ENCODE peak calls at places on chromosomes 7 and 10, in five cellular contexts. A, Y, Z, F and P are unnamed samples.

GRCh38 chr10:44439845-44440244 is 54.9 kb upstream of the CXCL12 start:
- DNase-seq in A (no peak), Y (no peak), Z (no peak), F (no peak), P (no peak)

GRCh38 chr10:31620236-31621151 is 301.5 kb downstream of the ZEB1 start:
- DNase-seq in A (no peak), Y (peak), Z (peak), F (peak), P (no peak)

GRCh38 chr7:135385209-135385608 is 124.7 kb downstream of the CNOT4 start:
- DNase-seq in A (peak), Y (peak), Z (peak), F (peak), P (no peak)

GRCh38 chr7:5636446-5636835 is 145.0 kb downstream of the RNF216 start:
- DNase-seq in A (no peak), Y (no peak), Z (no peak), F (no peak), P (no peak)

GRCh38 chr7:112453505-112454171 is 3.4 kb downstream of the IFRD1 start:
- DNase-seq in A (peak), Y (no peak), Z (peak), F (peak), P (no peak)

GRCh38 chr7:101173752-101174244 is 6.3 kb downstream of the NAT16 start:
- DNase-seq in A (peak), Y (no peak), Z (no peak), F (peak), P (no peak)

GRCh38 chr10:93261961-93262610 is 188.4 kb downstream of the CYP26A1 start:
- DNase-seq in A (peak), Y (no peak), Z (no peak), F (peak), P (peak)

GRCh38 chr10:13351340-13351915 is 3.3 kb upstream of the SEPHS1 start:
- DNase-seq in A (no peak), Y (no peak), Z (no peak), F (no peak), P (no peak)

GRCh38 chr10:44984671-44985101 is 6.1 kb upstream of the DEPP1 start:
- DNase-seq in A (no peak), Y (no peak), Z (no peak), F (no peak), P (no peak)

GRCh38 chr10:11339660-11340059 is 271.8 kb downstream of the USP6NL start:
- DNase-seq in A (no peak), Y (no peak), Z (no peak), F (no peak), P (no peak)

GRCh38 chr10:11345224-11346054 is 266.0 kb downstream of the USP6NL start:
- DNase-seq in A (peak), Y (no peak), Z (no peak), F (peak), P (peak)

GRCh38 chr10:11341253-11341652 is 270.2 kb downstream of the USP6NL start:
- DNase-seq in A (no peak), Y (no peak), Z (no peak), F (no peak), P (no peak)

GRCh38 chr10:11344550-11344949 is 266.9 kb downstream of the USP6NL start:
- DNase-seq in A (no peak), Y (no peak), Z (no peak), F (no peak), P (no peak)

DNA sequence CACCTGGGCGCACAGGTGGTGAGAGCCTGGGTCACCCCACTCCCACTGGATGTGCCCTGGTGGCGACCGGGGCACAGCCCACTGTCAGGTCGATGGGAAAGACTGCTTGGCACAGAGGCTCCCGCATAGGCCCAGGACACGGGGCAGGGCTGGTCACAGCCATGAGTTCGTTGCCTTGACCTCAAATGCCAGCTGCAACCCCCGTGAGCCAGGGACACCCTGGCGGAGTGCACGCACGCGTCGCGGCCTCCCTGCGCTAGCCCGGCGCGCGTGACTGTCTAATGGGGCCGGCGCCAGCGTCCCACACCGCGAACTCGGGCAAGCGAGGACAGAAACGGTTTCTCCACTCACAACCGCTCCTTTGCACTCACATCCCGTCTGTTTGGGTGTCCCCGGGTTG is 267.4 kb downstream of the USP6NL start:
- DNase-seq in A (no peak), Y (no peak), Z (no peak), F (no peak), P (no peak)
- TF ChIP-seq CTCF in A (no peak), Y (no peak), Z (no peak), F (no peak), P (no peak)

DNA sequence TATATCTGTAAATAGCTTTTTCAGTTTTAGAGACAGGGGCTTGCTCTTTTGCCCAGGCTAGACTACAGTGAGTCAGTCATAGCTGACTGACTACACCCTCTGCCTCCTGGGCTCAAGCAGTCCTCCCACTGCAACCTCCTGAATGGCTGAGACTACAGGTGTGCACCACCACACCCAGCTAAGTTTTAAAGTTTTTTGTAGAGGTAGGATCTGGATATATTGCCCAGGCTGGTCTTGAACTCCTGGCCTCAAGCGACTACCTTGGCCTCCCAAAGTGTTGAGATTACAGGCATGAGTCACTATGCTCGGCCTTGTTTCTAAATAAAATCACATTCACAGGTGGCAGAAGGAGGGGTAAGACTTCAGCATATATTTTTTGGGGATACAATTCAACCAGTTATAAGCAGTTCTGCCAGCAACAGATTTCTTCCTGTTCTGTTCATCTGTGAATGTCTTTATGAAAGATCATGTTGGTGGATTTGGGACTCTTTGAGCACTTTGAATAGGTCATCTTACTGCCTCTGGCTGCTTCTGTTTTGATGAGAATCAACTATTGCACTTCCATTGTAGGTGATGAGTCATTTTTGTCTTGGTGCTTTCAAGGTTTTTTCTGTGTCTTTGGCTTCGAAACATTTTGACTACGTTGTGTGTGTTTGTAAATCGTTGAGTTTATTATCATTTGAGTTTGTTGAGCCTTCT is 15.7 kb downstream of the RBM33 start:
- DNase-seq in A (peak), Y (no peak), Z (no peak), F (no peak), P (no peak)
- H3K4me3 ChIP-seq in A (no peak), Y (no peak), Z (no peak), F (no peak), P (no peak)

GRCh38 chr7:92810242-92810611 is 26.1 kb downstream of the CDK6 start:
- DNase-seq in A (no peak), Y (no peak), Z (no peak), F (peak), P (no peak)

GRCh38 chr7:92813390-92814024 is 22.9 kb downstream of the CDK6 start:
- DNase-seq in A (no peak), Y (no peak), Z (no peak), F (peak), P (no peak)

GRCh38 chr7:92811158-92811557 is 25.2 kb downstream of the CDK6 start:
- DNase-seq in A (no peak), Y (no peak), Z (no peak), F (no peak), P (no peak)

GRCh38 chr7:92820191-92820590 is 16.2 kb downstream of the CDK6 start:
- DNase-seq in A (no peak), Y (no peak), Z (peak), F (no peak), P (no peak)

GRCh38 chr7:92815412-92815811 is 21.0 kb downstream of the CDK6 start:
- DNase-seq in A (no peak), Y (no peak), Z (no peak), F (no peak), P (no peak)
- TF ChIP-seq CTCF in A (no peak), Y (no peak), Z (no peak), F (no peak), P (no peak)

GRCh38 chr7:30348083-30348560 is 63.7 kb downstream of the ZNRF2 start:
- DNase-seq in A (peak), Y (no peak), Z (peak), F (peak), P (peak)
- H3K4me3 ChIP-seq in A (no peak), Y (no peak), Z (no peak), F (peak), P (peak)

GRCh38 chr7:142185069-142185468 is 72.8 kb downstream of the PRSS58 start:
- DNase-seq in A (no peak), Y (no peak), Z (no peak), F (no peak), P (no peak)

GRCh38 chr7:142188159-142188558 is 69.7 kb downstream of the PRSS58 start:
- DNase-seq in A (peak), Y (no peak), Z (no peak), F (no peak), P (no peak)

GRCh38 chr7:142194201-142194600 is 63.7 kb downstream of the PRSS58 start:
- DNase-seq in A (peak), Y (no peak), Z (no peak), F (no peak), P (no peak)

DNA sequence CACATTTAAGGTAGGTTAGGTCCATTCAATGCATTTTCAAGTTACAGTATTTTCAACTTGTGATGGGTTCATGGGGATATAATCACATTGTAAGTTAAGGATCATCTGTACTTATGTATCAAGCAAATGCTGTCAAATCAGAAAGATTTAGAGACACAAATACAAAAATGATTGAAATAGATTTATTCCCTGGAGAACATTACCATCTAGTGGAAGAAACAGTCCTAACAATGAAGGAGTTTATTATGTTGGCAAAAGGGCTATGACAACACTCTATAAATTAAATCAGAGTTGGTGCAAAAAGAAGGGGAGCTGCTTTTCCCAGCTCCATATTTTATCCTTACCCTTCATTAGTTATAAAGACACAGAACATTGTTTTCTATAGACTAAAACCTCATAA is 69.0 kb downstream of the PRSS58 start:
- DNase-seq in A (peak), Y (no peak), Z (no peak), F (no peak), P (no peak)
- TF ChIP-seq CTCF in A (peak), Y (peak), Z (no peak), F (peak), P (peak)

GRCh38 chr10:58351616-58352578 is 17.1 kb downstream of the UBE2D1 start:
- DNase-seq in A (no peak), Y (no peak), Z (no peak), F (no peak), P (no peak)
- H3K4me3 ChIP-seq in A (no peak), Y (no peak), Z (no peak), F (no peak), P (no peak)

GRCh38 chr10:48506147-48506917 is 98.5 kb downstream of the ARHGAP22 start:
- DNase-seq in A (peak), Y (no peak), Z (peak), F (peak), P (no peak)
- TF ChIP-seq CTCF in A (peak), Y (peak), Z (no peak), F (peak), P (peak)

GRCh38 chr10:123997486-123998196 is 95.8 kb downstream of the CHST15 start:
- DNase-seq in A (peak), Y (no peak), Z (peak), F (peak), P (peak)

GRCh38 chr10:123998197-123999141 is 94.9 kb downstream of the CHST15 start:
- DNase-seq in A (no peak), Y (no peak), Z (no peak), F (no peak), P (no peak)

GRCh38 chr10:123996302-123996701 is 97.1 kb downstream of the CHST15 start:
- DNase-seq in A (peak), Y (no peak), Z (no peak), F (no peak), P (no peak)

GRCh38 chr10:123995461-123996131 is 97.8 kb downstream of the CHST15 start:
- DNase-seq in A (peak), Y (peak), Z (peak), F (peak), P (no peak)

GRCh38 chr10:123997013-123997412 is 96.4 kb downstream of the CHST15 start:
- DNase-seq in A (no peak), Y (no peak), Z (no peak), F (no peak), P (no peak)
- H3K4me3 ChIP-seq in A (no peak), Y (no peak), Z (no peak), F (no peak), P (no peak)

DNA sequence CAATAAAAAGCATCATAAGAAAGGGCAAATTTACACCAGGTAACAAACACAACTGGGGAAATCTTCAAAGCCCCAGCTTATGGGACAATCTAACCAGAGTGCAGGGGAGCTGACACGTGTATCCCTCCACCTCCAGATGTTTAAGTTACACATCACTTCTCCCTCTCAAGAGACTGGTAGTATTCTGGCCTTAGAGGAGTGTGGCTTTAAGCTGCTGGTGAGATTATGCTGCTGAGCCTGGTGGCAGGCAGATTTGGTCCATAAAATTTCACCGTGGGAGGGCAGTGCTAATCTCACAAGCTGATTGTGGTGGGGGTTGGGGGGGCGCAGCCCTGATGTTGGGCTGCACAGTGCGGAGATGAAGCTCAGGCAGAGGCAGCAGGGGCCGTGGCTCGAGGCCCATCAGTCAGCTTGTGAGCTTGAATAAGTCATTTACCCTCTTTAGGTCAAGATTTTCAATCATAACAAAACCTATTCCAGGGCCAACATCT is 431.0 kb upstream of the GALNT17 start:
- DNase-seq in A (no peak), Y (no peak), Z (no peak), F (no peak), P (no peak)
- TF ChIP-seq CTCF in A (no peak), Y (no peak), Z (no peak), F (no peak), P (no peak)